ENCODE peak calls at places on chromosomes 11 and 22, in five cellular contexts. I, P, G, A and X are unnamed samples.

GRCh38 chr22:49862408-49862776 is 8.7 kb downstream of the ZBED4 start:
- DNase-seq in A (no peak), I (no peak), G (no peak), P (no peak), X (no peak)

GRCh38 chr11:61275191-61275590 is 19.9 kb downstream of the VWCE start:
- DNase-seq in I (no peak), P (no peak), G (no peak), A (no peak), X (no peak)

GRCh38 chr11:130421199-130421585 is 7.2 kb downstream of the ADAMTS8 start:
- DNase-seq in I (no peak), P (no peak), G (no peak), A (no peak), X (no peak)

GRCh38 chr11:57901756-57902155 is 121.9 kb upstream of the OR9Q1 start:
- DNase-seq in P (no peak), G (no peak), I (no peak), A (no peak), X (no peak)

GRCh38 chr11:44753965-44754645 is 27.3 kb downstream of the TSPAN18 start:
- DNase-seq in P (no peak), I (no peak), A (no peak), G (no peak), X (no peak)

GRCh38 chr11:110092577-110093406 is at the start of gene ZC3H12C:
- DNase-seq in A (peak; percentile 52), P (peak; percentile 86), G (peak; percentile 91), I (peak; percentile 90), X (peak; percentile 91)

GRCh38 chr11:92932023-92932422 is 37.4 kb upstream of the MTNR1B start:
- DNase-seq in A (no peak), P (no peak), I (no peak), G (no peak), X (no peak)

GRCh38 chr11:92979176-92979575 is 9.7 kb downstream of the MTNR1B start:
- DNase-seq in A (no peak), G (peak; percentile 43), P (no peak), I (no peak), X (no peak)

GRCh38 chr22:39219071-39220050 is 25.4 kb downstream of the PDGFB start:
- DNase-seq in P (no peak), I (no peak), G (peak; percentile 1), A (no peak), X (no peak)

GRCh38 chr22:37079158-37079557 is 27.6 kb downstream of the KCTD17 start:
- DNase-seq in P (no peak), I (no peak), G (no peak), A (no peak), X (no peak)